ENCODE peak calls at places on chromosomes 16 and 17, in five cellular contexts. One of them, this sample, is unnamed.

GRCh38 chr17:57051886-57052342 is 33.1 kb upstream of the AKAP1 start:
- DNase-seq in fibroblast of the aortic adventitia: no peak
- DNase-seq in heart right ventricle: no peak
- DNase-seq in astrocyte: no peak
- DNase-seq in body of pancreas: no peak
- DNase-seq in this sample: no peak

GRCh38 chr17:15917021-15917438 is 27.9 kb upstream of the ADORA2B start:
- DNase-seq in fibroblast of the aortic adventitia: no peak
- DNase-seq in body of pancreas: no peak
- DNase-seq in heart right ventricle: no peak
- DNase-seq in astrocyte: no peak
- DNase-seq in this sample: no peak

GRCh38 chr17:63843387-63844292 is 1.2 kb upstream of the SMARCD2 start:
- DNase-seq in body of pancreas: no peak
- DNase-seq in astrocyte: peak
- DNase-seq in heart right ventricle: peak
- DNase-seq in fibroblast of the aortic adventitia: peak
- DNase-seq in this sample: peak

GRCh38 chr16:17590711-17591654 is 120.2 kb upstream of the XYLT1 start:
- DNase-seq in fibroblast of the aortic adventitia: peak
- DNase-seq in heart right ventricle: no peak
- DNase-seq in astrocyte: peak
- DNase-seq in body of pancreas: no peak
- DNase-seq in this sample: no peak

GRCh38 chr17:68516732-68517131 is 4.5 kb downstream of the PRKAR1A start:
- DNase-seq in heart right ventricle: no peak
- DNase-seq in astrocyte: no peak
- DNase-seq in fibroblast of the aortic adventitia: peak
- DNase-seq in body of pancreas: no peak
- DNase-seq in this sample: no peak

GRCh38 chr17:57557363-57557762 is 187.7 kb downstream of the CCDC182 start:
- DNase-seq in fibroblast of the aortic adventitia: no peak
- DNase-seq in heart right ventricle: no peak
- DNase-seq in body of pancreas: no peak
- DNase-seq in astrocyte: no peak
- DNase-seq in this sample: no peak

GRCh38 chr17:61451538-61452300 is 503 bp upstream of the TBX4 start:
- DNase-seq in fibroblast of the aortic adventitia: no peak
- DNase-seq in body of pancreas: no peak
- DNase-seq in astrocyte: no peak
- DNase-seq in heart right ventricle: no peak
- DNase-seq in this sample: no peak

GRCh38 chr17:7862692-7863437 is 5.1 kb downstream of the CYB5D1 start:
- DNase-seq in heart right ventricle: no peak
- DNase-seq in body of pancreas: peak
- DNase-seq in astrocyte: peak
- DNase-seq in fibroblast of the aortic adventitia: peak
- DNase-seq in this sample: no peak

GRCh38 chr17:2892305-2892971 is 96.2 kb downstream of the RAP1GAP2 start:
- DNase-seq in body of pancreas: peak
- DNase-seq in astrocyte: peak
- DNase-seq in fibroblast of the aortic adventitia: peak
- DNase-seq in heart right ventricle: no peak
- DNase-seq in this sample: peak

GRCh38 chr17:49546546-49547535 is 28.8 kb upstream of the NXPH3 start:
- DNase-seq in body of pancreas: no peak
- DNase-seq in astrocyte: no peak
- DNase-seq in fibroblast of the aortic adventitia: no peak
- DNase-seq in heart right ventricle: no peak
- DNase-seq in this sample: no peak

GRCh38 chr17:68539536-68540469 is 27.6 kb downstream of the PRKAR1A start:
- DNase-seq in fibroblast of the aortic adventitia: peak
- DNase-seq in heart right ventricle: no peak
- DNase-seq in body of pancreas: no peak
- DNase-seq in astrocyte: no peak
- DNase-seq in this sample: no peak

GRCh38 chr16:12646490-12647274 is 157.0 kb downstream of the CPPED1 start:
- DNase-seq in astrocyte: peak
- DNase-seq in body of pancreas: no peak
- DNase-seq in heart right ventricle: no peak
- DNase-seq in fibroblast of the aortic adventitia: no peak
- DNase-seq in this sample: peak

GRCh38 chr17:53628011-53628410 is 194.7 kb upstream of the KIF2B start:
- DNase-seq in fibroblast of the aortic adventitia: peak
- DNase-seq in heart right ventricle: no peak
- DNase-seq in body of pancreas: no peak
- DNase-seq in astrocyte: peak
- DNase-seq in this sample: no peak

GRCh38 chr17:79983456-79983855 is 52.2 kb downstream of the TBC1D16 start:
- DNase-seq in heart right ventricle: no peak
- DNase-seq in body of pancreas: peak
- DNase-seq in astrocyte: peak
- DNase-seq in fibroblast of the aortic adventitia: no peak
- DNase-seq in this sample: no peak

GRCh38 chr16:2096853-2097620 is 38.7 kb downstream of the PKD1 start:
- DNase-seq in fibroblast of the aortic adventitia: no peak
- DNase-seq in astrocyte: no peak
- DNase-seq in heart right ventricle: no peak
- DNase-seq in body of pancreas: no peak
- DNase-seq in this sample: no peak

GRCh38 chr17:38464723-38465419 is 36.6 kb downstream of the ARHGAP23 start:
- DNase-seq in heart right ventricle: peak
- DNase-seq in astrocyte: peak
- DNase-seq in body of pancreas: peak
- DNase-seq in fibroblast of the aortic adventitia: peak
- DNase-seq in this sample: peak

GRCh38 chr16:48438414-48438813 is 53.2 kb upstream of the SIAH1 start:
- DNase-seq in body of pancreas: no peak
- DNase-seq in fibroblast of the aortic adventitia: no peak
- DNase-seq in heart right ventricle: no peak
- DNase-seq in astrocyte: no peak
- DNase-seq in this sample: no peak

GRCh38 chr16:14109077-14109775 is 38.1 kb downstream of the MRTFB start:
- DNase-seq in body of pancreas: no peak
- DNase-seq in astrocyte: no peak
- DNase-seq in heart right ventricle: no peak
- DNase-seq in fibroblast of the aortic adventitia: no peak
- DNase-seq in this sample: no peak

GRCh38 chr17:64157669-64158180 is 27.8 kb upstream of the ERN1 start:
- DNase-seq in fibroblast of the aortic adventitia: no peak
- DNase-seq in heart right ventricle: no peak
- DNase-seq in body of pancreas: peak
- DNase-seq in astrocyte: no peak
- DNase-seq in this sample: no peak

GRCh38 chr17:50683434-50684287 is 24.1 kb downstream of the ANKRD40 start:
- DNase-seq in fibroblast of the aortic adventitia: no peak
- DNase-seq in astrocyte: no peak
- DNase-seq in heart right ventricle: no peak
- DNase-seq in body of pancreas: no peak
- DNase-seq in this sample: no peak

GRCh38 chr17:79781691-79782575 is 4.0 kb downstream of the CBX2 start:
- DNase-seq in body of pancreas: no peak
- DNase-seq in astrocyte: no peak
- DNase-seq in fibroblast of the aortic adventitia: no peak
- DNase-seq in heart right ventricle: no peak
- DNase-seq in this sample: no peak

GRCh38 chr17:57356722-57357391 is 100.5 kb downstream of the MSI2 start:
- DNase-seq in heart right ventricle: no peak
- DNase-seq in fibroblast of the aortic adventitia: no peak
- DNase-seq in astrocyte: no peak
- DNase-seq in body of pancreas: no peak
- DNase-seq in this sample: no peak

DNA sequence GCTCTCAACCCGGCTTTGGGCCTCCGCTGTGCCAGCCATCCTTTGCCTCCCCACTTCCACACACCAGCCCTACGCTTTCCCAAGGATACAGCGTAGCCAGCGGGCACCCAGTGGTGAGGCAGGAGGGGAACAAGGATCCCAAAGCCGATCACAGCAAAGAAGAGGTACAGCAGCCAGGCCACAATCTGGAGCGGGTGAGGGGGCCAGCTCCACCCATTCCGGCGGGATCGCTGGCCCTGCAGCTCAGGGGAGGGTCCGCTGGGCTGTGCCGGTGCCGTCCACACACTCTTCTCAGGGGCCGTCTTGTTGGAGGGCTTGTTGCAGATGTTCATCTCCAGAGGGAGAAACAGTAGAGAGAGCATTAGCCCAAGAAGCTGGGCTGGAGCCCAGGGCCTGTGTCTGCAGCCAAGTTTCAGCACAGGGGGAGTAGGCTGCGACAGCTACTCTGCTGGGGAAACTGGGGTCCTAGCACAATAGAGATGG is 10.1 kb downstream of the ZDHHC1 start:
- DNase-seq in fibroblast of the aortic adventitia: peak
- DNase-seq in heart right ventricle: peak
- DNase-seq in astrocyte: no peak
- DNase-seq in body of pancreas: no peak
- DNase-seq in this sample: no peak
- H3K4me3 ChIP-seq in fibroblast of the aortic adventitia: no peak
- H3K4me3 ChIP-seq in heart right ventricle: no peak
- H3K4me3 ChIP-seq in astrocyte: no peak
- H3K4me3 ChIP-seq in body of pancreas: no peak
- H3K4me3 ChIP-seq in this sample: no peak

GRCh38 chr17:77376795-77377751 is 236.3 kb downstream of the SEC14L1 start:
- DNase-seq in heart right ventricle: no peak
- DNase-seq in body of pancreas: peak
- DNase-seq in fibroblast of the aortic adventitia: peak
- DNase-seq in astrocyte: peak
- DNase-seq in this sample: no peak
- H3K4me3 ChIP-seq in heart right ventricle: no peak
- H3K4me3 ChIP-seq in body of pancreas: no peak
- H3K4me3 ChIP-seq in fibroblast of the aortic adventitia: no peak
- H3K4me3 ChIP-seq in astrocyte: peak
- H3K4me3 ChIP-seq in this sample: no peak

DNA sequence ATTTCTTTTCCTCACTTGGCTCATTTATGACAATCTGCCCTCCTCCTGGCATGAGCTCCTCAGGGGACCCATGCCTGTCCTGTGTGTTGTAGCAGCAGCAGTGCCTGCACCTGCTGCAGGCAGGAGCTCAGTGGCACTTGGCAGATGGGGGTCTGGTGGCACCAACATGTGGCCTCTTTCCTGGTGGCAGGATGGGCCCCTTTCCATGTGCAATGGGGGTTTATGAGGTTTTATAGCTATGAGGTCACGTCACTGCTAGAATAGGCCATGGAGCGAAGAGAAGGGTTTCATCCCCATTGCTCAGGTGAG is 7.0 kb downstream of the ADCY7 start:
- DNase-seq in body of pancreas: no peak
- DNase-seq in heart right ventricle: no peak
- DNase-seq in fibroblast of the aortic adventitia: no peak
- DNase-seq in astrocyte: no peak
- DNase-seq in this sample: no peak
- H3K4me3 ChIP-seq in body of pancreas: no peak
- H3K4me3 ChIP-seq in heart right ventricle: no peak
- H3K4me3 ChIP-seq in fibroblast of the aortic adventitia: no peak
- H3K4me3 ChIP-seq in astrocyte: no peak
- H3K4me3 ChIP-seq in this sample: no peak

GRCh38 chr16:711548-712320 is 3.2 kb upstream of the METRN start:
- DNase-seq in body of pancreas: peak
- DNase-seq in fibroblast of the aortic adventitia: peak
- DNase-seq in heart right ventricle: peak
- DNase-seq in astrocyte: no peak
- DNase-seq in this sample: peak
- H3K4me3 ChIP-seq in body of pancreas: no peak
- H3K4me3 ChIP-seq in fibroblast of the aortic adventitia: no peak
- H3K4me3 ChIP-seq in heart right ventricle: no peak
- H3K4me3 ChIP-seq in astrocyte: no peak
- H3K4me3 ChIP-seq in this sample: no peak

DNA sequence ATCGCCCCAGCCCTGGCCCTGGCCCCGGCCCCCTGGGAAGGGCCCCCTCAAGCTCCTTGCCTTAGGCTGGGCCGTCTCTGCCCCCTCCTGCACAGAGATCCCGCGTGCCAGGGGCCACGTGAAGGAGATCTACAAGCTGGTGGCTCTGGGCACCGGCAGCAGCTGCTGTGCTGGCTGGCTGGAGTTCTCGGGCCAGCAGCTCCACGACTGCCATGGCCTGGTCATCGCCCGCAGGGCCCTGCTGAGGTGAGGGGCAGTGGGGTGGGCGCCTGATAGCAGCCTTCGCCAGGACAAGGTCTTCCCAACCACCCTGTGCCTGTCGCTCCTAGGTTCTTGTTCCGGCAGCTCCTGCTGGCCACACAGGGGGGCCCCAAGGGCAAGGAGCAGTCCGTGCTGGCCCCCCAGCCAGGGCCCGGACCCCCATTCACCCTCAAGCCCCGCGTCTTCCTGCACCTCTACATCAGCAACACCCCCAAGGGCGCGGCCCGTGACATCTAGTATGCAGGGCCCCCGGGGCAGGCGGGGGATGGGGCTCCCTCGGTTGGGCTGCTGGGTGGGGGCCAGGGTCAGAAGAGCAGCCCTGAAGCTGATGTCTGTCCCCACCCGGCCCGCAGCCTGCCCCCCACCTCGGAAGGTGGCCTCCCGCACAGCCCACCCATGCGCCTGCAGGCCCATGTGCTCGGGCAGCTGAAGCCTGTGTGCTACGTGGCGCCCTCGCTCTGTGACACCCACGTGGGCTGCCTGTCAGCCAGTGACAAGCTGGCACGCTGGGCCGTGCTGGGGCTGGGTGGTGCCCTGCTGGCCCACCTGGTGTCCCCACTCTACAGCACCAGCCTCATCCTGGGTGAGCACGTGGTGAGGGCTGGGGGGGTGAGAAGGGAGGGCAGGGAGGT is 4.5 kb downstream of the ADAD2 start:
- DNase-seq in fibroblast of the aortic adventitia: no peak
- DNase-seq in heart right ventricle: no peak
- DNase-seq in astrocyte: no peak
- DNase-seq in body of pancreas: no peak
- DNase-seq in this sample: no peak
- H3K4me3 ChIP-seq in fibroblast of the aortic adventitia: no peak
- H3K4me3 ChIP-seq in heart right ventricle: no peak
- H3K4me3 ChIP-seq in astrocyte: no peak
- H3K4me3 ChIP-seq in body of pancreas: no peak
- H3K4me3 ChIP-seq in this sample: no peak

This sample was measured in brain microvascular endothelial cell.